ENCODE peak calls at places on chromosomes 12 and 14, in five cellular contexts. One of them, this sample, is unnamed.

GRCh38 chr12:27555316-27555715 is 31.3 kb downstream of the PPFIBP1 start:
- DNase-seq in cardiac muscle cell: no peak
- DNase-seq in HCT116: no peak
- DNase-seq in RKO: no peak
- DNase-seq in NCI-H460: no peak
- DNase-seq in this sample: no peak

GRCh38 chr12:124994435-124994975 is 1.1 kb downstream of the BRI3BP start:
- DNase-seq in cardiac muscle cell: no peak
- DNase-seq in HCT116: no peak
- DNase-seq in RKO: peak
- DNase-seq in NCI-H460: no peak
- DNase-seq in this sample: no peak

GRCh38 chr12:130526813-130527212 is 189.1 kb downstream of the PIWIL1 start:
- DNase-seq in cardiac muscle cell: peak
- DNase-seq in HCT116: no peak
- DNase-seq in RKO: peak
- DNase-seq in NCI-H460: peak
- DNase-seq in this sample: no peak

GRCh38 chr14:79661762-79662161 is 549.5 kb downstream of the DIO2 start:
- DNase-seq in cardiac muscle cell: no peak
- DNase-seq in HCT116: no peak
- DNase-seq in RKO: no peak
- DNase-seq in NCI-H460: no peak
- DNase-seq in this sample: no peak

GRCh38 chr12:49364989-49365388 is 2.3 kb upstream of the SPATS2 start:
- DNase-seq in cardiac muscle cell: no peak
- DNase-seq in HCT116: no peak
- DNase-seq in RKO: no peak
- DNase-seq in NCI-H460: no peak
- DNase-seq in this sample: no peak

GRCh38 chr12:84636801-84637285 is 275.8 kb downstream of the SLC6A15 start:
- DNase-seq in cardiac muscle cell: no peak
- DNase-seq in HCT116: no peak
- DNase-seq in RKO: no peak
- DNase-seq in NCI-H460: no peak
- DNase-seq in this sample: no peak

GRCh38 chr12:104285740-104286537 is 17.6 kb upstream of the EID3 start:
- DNase-seq in cardiac muscle cell: no peak
- DNase-seq in HCT116: peak
- DNase-seq in RKO: peak
- DNase-seq in NCI-H460: no peak
- DNase-seq in this sample: no peak

GRCh38 chr14:59356783-59357182 is 108.4 kb downstream of the GPR135 start:
- DNase-seq in cardiac muscle cell: no peak
- DNase-seq in HCT116: no peak
- DNase-seq in RKO: no peak
- DNase-seq in NCI-H460: no peak
- DNase-seq in this sample: no peak

GRCh38 chr12:104422441-104422840 is 34.3 kb upstream of the CHST11 start:
- DNase-seq in cardiac muscle cell: no peak
- DNase-seq in HCT116: no peak
- DNase-seq in RKO: no peak
- DNase-seq in NCI-H460: no peak
- DNase-seq in this sample: no peak

GRCh38 chr14:105700622-105701288 is 174.4 kb downstream of the TMEM121 start:
- DNase-seq in cardiac muscle cell: no peak
- DNase-seq in HCT116: no peak
- DNase-seq in RKO: no peak
- DNase-seq in NCI-H460: no peak
- DNase-seq in this sample: no peak

GRCh38 chr14:74804219-74804825 is 41.2 kb downstream of the YLPM1 start:
- DNase-seq in cardiac muscle cell: peak
- DNase-seq in HCT116: peak
- DNase-seq in RKO: peak
- DNase-seq in NCI-H460: peak
- DNase-seq in this sample: no peak

GRCh38 chr14:59632381-59632780 is 55.8 kb upstream of the CCDC175 start:
- DNase-seq in cardiac muscle cell: peak
- DNase-seq in HCT116: peak
- DNase-seq in RKO: no peak
- DNase-seq in NCI-H460: peak
- DNase-seq in this sample: no peak

GRCh38 chr12:2447861-2448260 is 346.9 kb upstream of the FKBP4 start:
- DNase-seq in cardiac muscle cell: no peak
- DNase-seq in HCT116: no peak
- DNase-seq in RKO: no peak
- DNase-seq in NCI-H460: no peak
- DNase-seq in this sample: no peak

GRCh38 chr12:31682136-31682962 is 22.9 kb downstream of the ETFBKMT start:
- DNase-seq in cardiac muscle cell: peak
- DNase-seq in HCT116: peak
- DNase-seq in RKO: peak
- DNase-seq in NCI-H460: peak
- DNase-seq in this sample: peak

GRCh38 chr14:68630081-68630571 is 162.7 kb downstream of the ZFP36L1 start:
- DNase-seq in cardiac muscle cell: peak
- DNase-seq in HCT116: no peak
- DNase-seq in RKO: no peak
- DNase-seq in NCI-H460: no peak
- DNase-seq in this sample: no peak

GRCh38 chr12:130959632-130960031 is 5.9 kb downstream of the ADGRD1 start:
- DNase-seq in cardiac muscle cell: no peak
- DNase-seq in HCT116: no peak
- DNase-seq in RKO: no peak
- DNase-seq in NCI-H460: no peak
- DNase-seq in this sample: no peak

GRCh38 chr14:70697681-70698080 is 56.0 kb downstream of the TTC9 start:
- DNase-seq in cardiac muscle cell: no peak
- DNase-seq in HCT116: no peak
- DNase-seq in RKO: no peak
- DNase-seq in NCI-H460: peak
- DNase-seq in this sample: no peak

GRCh38 chr12:58765653-58766554 is 154.4 kb downstream of the LRIG3 start:
- DNase-seq in cardiac muscle cell: no peak
- DNase-seq in HCT116: no peak
- DNase-seq in RKO: no peak
- DNase-seq in NCI-H460: no peak
- DNase-seq in this sample: no peak

GRCh38 chr12:19801941-19802340 is 362.6 kb downstream of the AEBP2 start:
- DNase-seq in cardiac muscle cell: no peak
- DNase-seq in HCT116: no peak
- DNase-seq in RKO: no peak
- DNase-seq in NCI-H460: no peak
- DNase-seq in this sample: no peak

GRCh38 chr14:101514136-101514535 is 47.2 kb upstream of the DIO3 start:
- DNase-seq in cardiac muscle cell: no peak
- DNase-seq in HCT116: no peak
- DNase-seq in RKO: no peak
- DNase-seq in NCI-H460: no peak
- DNase-seq in this sample: no peak

GRCh38 chr12:100199347-100200136 is 1.1 kb upstream of the ACTR6 start:
- DNase-seq in cardiac muscle cell: peak
- DNase-seq in HCT116: peak
- DNase-seq in RKO: peak
- DNase-seq in NCI-H460: peak
- DNase-seq in this sample: no peak

GRCh38 chr14:33642080-33642479 is 308.8 kb downstream of the EGLN3 start:
- DNase-seq in cardiac muscle cell: no peak
- DNase-seq in HCT116: no peak
- DNase-seq in RKO: no peak
- DNase-seq in NCI-H460: no peak
- DNase-seq in this sample: no peak

GRCh38 chr12:42446761-42447160 is 120.8 kb downstream of the PPHLN1 start:
- DNase-seq in cardiac muscle cell: no peak
- DNase-seq in HCT116: no peak
- DNase-seq in RKO: no peak
- DNase-seq in NCI-H460: peak
- DNase-seq in this sample: peak

GRCh38 chr14:98593361-98593761 is 678.6 kb downstream of the BCL11B start:
- DNase-seq in cardiac muscle cell: no peak
- DNase-seq in HCT116: no peak
- DNase-seq in RKO: no peak
- DNase-seq in NCI-H460: no peak
- DNase-seq in this sample: no peak

GRCh38 chr12:11765421-11765816 is 115.9 kb downstream of the ETV6 start:
- DNase-seq in cardiac muscle cell: no peak
- DNase-seq in HCT116: no peak
- DNase-seq in RKO: no peak
- DNase-seq in NCI-H460: no peak
- DNase-seq in this sample: peak

GRCh38 chr12:48216785-48217184 is 13.7 kb upstream of the OR10AD1 start:
- DNase-seq in cardiac muscle cell: no peak
- DNase-seq in HCT116: no peak
- DNase-seq in RKO: no peak
- DNase-seq in NCI-H460: no peak
- DNase-seq in this sample: no peak

GRCh38 chr12:81888961-81889360 is 129.8 kb upstream of the PPFIA2 start:
- DNase-seq in cardiac muscle cell: no peak
- DNase-seq in HCT116: no peak
- DNase-seq in RKO: no peak
- DNase-seq in NCI-H460: no peak
- DNase-seq in this sample: no peak

GRCh38 chr12:108271951-108272729 is 67.0 kb downstream of the CMKLR1 start:
- DNase-seq in cardiac muscle cell: no peak
- DNase-seq in HCT116: no peak
- DNase-seq in RKO: no peak
- DNase-seq in NCI-H460: no peak
- DNase-seq in this sample: no peak

GRCh38 chr12:123572391-123572790 is 12.0 kb upstream of the TMED2 start:
- DNase-seq in cardiac muscle cell: no peak
- DNase-seq in HCT116: no peak
- DNase-seq in RKO: no peak
- DNase-seq in NCI-H460: no peak
- DNase-seq in this sample: no peak